ENCODE peak calls at places on chromosomes 2 and 18, in four cellular contexts. One of them, this sample, is unnamed. For H3K36me3, the result is how much of the 10 kb centered on the place peaks cover.

GRCh38 chr2:160245614-160246156 is 45.6 kb upstream of the ITGB6 start:
- DNase-seq in adrenal gland: no peak
- DNase-seq in cardiac muscle cell: no peak
- DNase-seq in IMR-90: no peak
- DNase-seq in this sample: no peak

GRCh38 chr2:234940527-234940926 is 11.3 kb upstream of the SH3BP4 start:
- DNase-seq in cardiac muscle cell: no peak
- DNase-seq in adrenal gland: no peak
- DNase-seq in IMR-90: no peak
- DNase-seq in this sample: no peak

GRCh38 chr2:67733517-67733916 is 329.3 kb downstream of the C1D start:
- DNase-seq in adrenal gland: peak
- DNase-seq in IMR-90: no peak
- DNase-seq in cardiac muscle cell: peak
- DNase-seq in this sample: peak

GRCh38 chr18:44969214-44969842 is 288.6 kb downstream of the SETBP1 start:
- DNase-seq in cardiac muscle cell: peak
- DNase-seq in adrenal gland: no peak
- DNase-seq in IMR-90: no peak
- DNase-seq in this sample: no peak

GRCh38 chr2:11077411-11077810 is 77.9 kb upstream of the SLC66A3 start:
- DNase-seq in IMR-90: no peak
- DNase-seq in cardiac muscle cell: no peak
- DNase-seq in adrenal gland: no peak
- DNase-seq in this sample: no peak

GRCh38 chr2:86832334-86833096 is 29.2 kb downstream of the CD8B start:
- DNase-seq in cardiac muscle cell: no peak
- DNase-seq in IMR-90: no peak
- DNase-seq in adrenal gland: no peak
- DNase-seq in this sample: no peak

GRCh38 chr2:17752892-17753802 is 463 bp downstream of the SMC6 start:
- DNase-seq in IMR-90: peak
- DNase-seq in adrenal gland: peak
- DNase-seq in cardiac muscle cell: peak
- DNase-seq in this sample: peak

GRCh38 chr2:196591621-196592022 is 47.9 kb upstream of the CCDC150 start:
- DNase-seq in adrenal gland: no peak
- DNase-seq in cardiac muscle cell: no peak
- DNase-seq in IMR-90: no peak
- DNase-seq in this sample: no peak

GRCh38 chr18:13191779-13192178 is 26.8 kb upstream of the LDLRAD4 start:
- DNase-seq in IMR-90: no peak
- DNase-seq in cardiac muscle cell: peak
- DNase-seq in adrenal gland: no peak
- DNase-seq in this sample: no peak

GRCh38 chr2:127694986-127695385 is 6.3 kb upstream of the SFT2D3 start:
- DNase-seq in cardiac muscle cell: peak
- DNase-seq in adrenal gland: peak
- DNase-seq in IMR-90: peak
- DNase-seq in this sample: no peak

GRCh38 chr18:45793295-45793965 is 32.0 kb upstream of the SIGLEC15 start:
- DNase-seq in cardiac muscle cell: peak
- DNase-seq in IMR-90: peak
- DNase-seq in adrenal gland: peak
- DNase-seq in this sample: peak

GRCh38 chr2:120958623-120959366 is 223.1 kb downstream of the GLI2 start:
- DNase-seq in adrenal gland: no peak
- DNase-seq in cardiac muscle cell: peak
- DNase-seq in IMR-90: no peak
- DNase-seq in this sample: peak

GRCh38 chr2:219689676-219690628 is 62.5 kb downstream of the SLC4A3 start:
- DNase-seq in adrenal gland: peak
- DNase-seq in cardiac muscle cell: peak
- DNase-seq in IMR-90: peak
- DNase-seq in this sample: peak

GRCh38 chr2:121202541-121203310 is 82.3 kb downstream of the TFCP2L1 start:
- DNase-seq in IMR-90: no peak
- DNase-seq in adrenal gland: no peak
- DNase-seq in cardiac muscle cell: no peak
- DNase-seq in this sample: no peak

GRCh38 chr2:227805578-227805977 is 8.1 kb upstream of the CCL20 start:
- DNase-seq in IMR-90: no peak
- DNase-seq in adrenal gland: no peak
- DNase-seq in cardiac muscle cell: no peak
- DNase-seq in this sample: no peak

DNA sequence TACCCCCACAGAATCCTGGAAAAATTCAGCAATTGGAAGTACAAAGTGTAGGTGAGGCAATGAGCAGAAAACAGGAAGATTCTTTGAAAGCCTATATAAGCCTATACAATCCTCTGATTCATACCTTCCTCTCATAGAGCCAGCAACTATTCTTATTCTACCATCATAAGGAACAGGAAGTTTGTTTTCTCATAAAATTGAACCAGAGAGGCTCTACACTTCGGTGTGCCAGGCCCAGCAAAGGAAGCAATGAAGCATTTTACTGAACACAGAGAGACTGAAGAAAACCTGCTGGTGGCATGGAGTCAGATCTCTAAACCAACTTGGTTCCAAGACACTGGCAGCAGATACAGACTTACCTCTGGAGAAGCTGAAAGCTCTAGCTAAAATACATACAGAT is 18.7 kb downstream of the CASP8 start:
- DNase-seq in adrenal gland: no peak
- DNase-seq in cardiac muscle cell: no peak
- DNase-seq in IMR-90: no peak
- DNase-seq in this sample: no peak
- H3K36me3 ChIP-seq in adrenal gland: under half
- H3K36me3 ChIP-seq in cardiac muscle cell: under half
- H3K36me3 ChIP-seq in IMR-90: under half
- H3K36me3 ChIP-seq in this sample: under half

GRCh38 chr2:24353364-24353763 is 7.0 kb downstream of the ITSN2 start:
- DNase-seq in IMR-90: no peak
- DNase-seq in cardiac muscle cell: no peak
- DNase-seq in adrenal gland: no peak
- DNase-seq in this sample: no peak
- H3K4me3 ChIP-seq in IMR-90: no peak
- H3K4me3 ChIP-seq in cardiac muscle cell: no peak
- H3K4me3 ChIP-seq in adrenal gland: no peak
- H3K4me3 ChIP-seq in this sample: no peak

DNA sequence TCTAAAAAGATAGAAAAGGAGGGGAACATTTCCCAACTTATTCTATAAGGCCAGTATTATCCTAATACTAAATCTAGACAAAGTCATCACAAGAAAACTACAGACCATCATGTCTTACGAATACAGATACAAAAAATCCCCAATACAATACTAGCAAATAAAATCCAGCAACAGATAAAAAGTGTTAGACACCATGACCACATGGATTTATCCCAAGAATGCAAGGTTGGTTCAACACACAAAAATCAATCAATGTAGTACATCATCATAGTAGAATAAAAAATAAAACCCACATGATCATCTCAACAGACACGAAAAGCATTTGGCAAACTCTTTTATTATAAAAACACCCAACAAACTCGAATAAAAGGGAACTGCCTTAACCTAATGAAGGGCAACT is 18.5 kb downstream of the SLC66A2 start:
- DNase-seq in IMR-90: no peak
- DNase-seq in adrenal gland: no peak
- DNase-seq in cardiac muscle cell: no peak
- DNase-seq in this sample: no peak
- H3K36me3 ChIP-seq in IMR-90: under half
- H3K36me3 ChIP-seq in adrenal gland: under half
- H3K36me3 ChIP-seq in cardiac muscle cell: under half
- H3K36me3 ChIP-seq in this sample: under half

DNA sequence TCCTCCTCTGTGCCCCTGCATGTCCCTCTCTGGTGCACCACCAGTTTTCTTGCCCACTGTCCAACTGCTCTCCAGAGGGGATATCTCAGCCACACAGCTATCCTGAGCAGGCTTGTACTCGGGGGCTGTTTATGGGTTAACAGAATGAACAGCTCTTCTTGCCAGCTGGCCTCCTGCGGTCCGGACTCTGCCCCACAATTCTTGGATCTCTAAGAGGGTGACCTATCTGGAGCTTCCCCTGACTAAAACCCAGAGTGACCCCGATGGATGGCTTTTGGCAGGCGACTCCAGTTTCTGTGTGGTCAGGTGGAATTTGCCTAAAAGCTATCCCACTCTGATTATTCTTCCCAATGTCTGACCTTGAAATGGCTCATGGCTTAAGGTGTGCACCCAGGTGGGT is 9.1 kb downstream of the SOWAHC start:
- DNase-seq in adrenal gland: no peak
- DNase-seq in IMR-90: no peak
- DNase-seq in cardiac muscle cell: no peak
- DNase-seq in this sample: no peak
- H3K4me3 ChIP-seq in adrenal gland: no peak
- H3K4me3 ChIP-seq in IMR-90: no peak
- H3K4me3 ChIP-seq in cardiac muscle cell: no peak
- H3K4me3 ChIP-seq in this sample: no peak

DNA sequence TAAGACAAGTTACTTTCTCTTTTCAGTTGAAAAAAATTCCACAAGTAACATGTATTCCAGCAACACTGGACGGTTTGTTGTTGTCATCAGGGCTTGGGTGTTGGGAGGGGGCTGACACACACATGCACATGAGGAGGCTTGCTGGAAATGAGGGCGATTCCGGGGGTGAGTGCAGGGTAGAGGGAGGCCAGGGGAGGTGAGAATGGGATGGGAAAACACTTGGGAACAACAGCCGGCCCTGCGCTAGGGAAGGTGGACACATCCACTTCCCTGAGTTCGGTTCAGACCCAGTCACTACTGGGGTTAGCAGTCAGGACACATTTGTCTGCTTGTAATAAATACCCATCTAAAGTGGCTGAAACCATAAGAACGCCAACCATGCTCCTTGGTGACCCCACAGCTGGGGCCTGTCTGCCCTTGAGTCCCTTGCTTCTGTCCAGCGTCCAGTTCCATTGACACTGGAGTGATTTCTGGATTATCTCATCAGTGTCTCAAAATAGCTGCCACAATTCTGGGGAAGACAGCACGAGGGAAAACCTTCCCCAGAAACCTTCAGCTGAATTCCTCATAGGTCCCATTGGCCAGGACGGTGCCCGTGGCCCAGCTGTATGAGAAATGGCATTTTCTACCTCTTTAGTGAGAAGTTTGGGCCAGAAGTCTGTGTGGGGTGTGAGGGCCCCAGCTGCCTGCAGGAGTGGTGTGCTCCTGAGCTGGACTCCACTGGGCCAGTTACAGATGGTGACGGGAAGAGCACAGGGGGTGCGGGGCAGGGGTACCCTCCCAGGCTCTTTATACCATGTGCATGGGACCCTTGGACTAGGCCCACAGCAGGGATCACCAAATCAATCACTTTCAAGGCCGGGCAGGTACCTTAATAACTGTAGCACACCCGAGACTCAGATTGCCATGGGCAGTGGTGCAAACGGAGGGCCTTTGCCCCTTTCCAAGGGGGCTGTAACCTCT is 141.6 kb upstream of the BCL2L11 start:
- DNase-seq in IMR-90: no peak
- DNase-seq in cardiac muscle cell: no peak
- DNase-seq in adrenal gland: no peak
- DNase-seq in this sample: no peak
- H3K36me3 ChIP-seq in IMR-90: under half
- H3K36me3 ChIP-seq in cardiac muscle cell: under half
- H3K36me3 ChIP-seq in adrenal gland: under half
- H3K36me3 ChIP-seq in this sample: under half